ENCODE peak calls at places on chromosomes 4 and X, in ten cellular contexts. C, X, F, Z, H, L, D, G, I and K are unnamed samples.
A peak's percentile ranks its signal among the peaks of the same experiment; 100 is the strongest.

GRCh38 chr4:159010563-159011260 is 92.2 kb upstream of the RAPGEF2 start:
- DNase-seq in F (no peak), X (no peak), G (no peak), D (no peak), H (no peak), L (peak; percentile 99), I (no peak), C (no peak), Z (no peak), K (no peak)

GRCh38 chr4:7506572-7506971 is 71.8 kb upstream of the PSAPL1 start:
- DNase-seq in G (no peak), H (no peak), Z (no peak), I (no peak), F (no peak), D (no peak), X (no peak), C (no peak), L (no peak), K (no peak)

GRCh38 chr4:108881190-108881589 is 118.3 kb upstream of the ETNPPL start:
- DNase-seq in X (no peak), G (no peak), I (no peak), H (no peak), Z (no peak), L (no peak), D (no peak), C (no peak), F (no peak), K (no peak)

GRCh38 chrX:106457802-106458201 is 154.0 kb upstream of the RADX start:
- DNase-seq in D (no peak), H (no peak), L (no peak), C (no peak), F (no peak), Z (no peak), G (no peak), X (no peak), I (no peak), K (no peak)

GRCh38 chrX:121160987-121161386 is 113.6 kb downstream of the GLUD2 start:
- DNase-seq in C (no peak), L (no peak), X (no peak), I (no peak), F (no peak), H (no peak), G (no peak), Z (peak; percentile 11), D (no peak), K (no peak)

GRCh38 chr4:127782275-127783025 is at the start of gene HSPA4L:
- DNase-seq in H (peak; percentile 54), L (peak; percentile 90), Z (peak; percentile 67), X (no peak), G (peak; percentile 63), C (peak; percentile 73), F (peak; percentile 78), I (peak; percentile 93), D (peak; percentile 65), K (peak; percentile 12)

GRCh38 chrX:9781941-9782340 is 4.3 kb upstream of the SHROOM2 start:
- DNase-seq in F (no peak), G (no peak), I (no peak), X (no peak), C (no peak), D (no peak), L (no peak), Z (no peak), H (no peak), K (no peak)

GRCh38 chrX:45850197-45850774 is 649.6 kb upstream of the DIPK2B start:
- DNase-seq in Z (peak; percentile 2), D (peak; percentile 54), F (no peak), C (no peak), I (no peak), G (no peak), X (no peak), L (no peak), H (peak; percentile 35), K (no peak)

GRCh38 chr4:76879731-76880364 is 18.1 kb downstream of the SOWAHB start:
- DNase-seq in L (no peak), G (no peak), C (no peak), F (no peak), Z (no peak), H (no peak), I (no peak), X (no peak), D (no peak), K (no peak)

GRCh38 chr4:107824367-107825071 is at the start of gene SGMS2:
- DNase-seq in D (peak; percentile 90), I (peak; percentile 97), L (peak; percentile 44), Z (peak; percentile 60), C (peak; percentile 54), X (peak; percentile 57), H (peak; percentile 21), F (no peak), G (peak; percentile 61), K (peak; percentile 48)

GRCh38 chrX:56788229-56788628 is 59.2 kb downstream of the NBDY start:
- DNase-seq in C (no peak), D (no peak), G (no peak), I (no peak), H (no peak), Z (no peak), F (no peak), L (no peak), X (no peak), K (no peak)

GRCh38 chr4:167234388-167234881 is at the start of gene SPOCK3:
- DNase-seq in X (no peak), D (peak; percentile 17), Z (no peak), I (no peak), H (peak; percentile 45), C (peak; percentile 76), L (peak; percentile 34), F (no peak), G (peak; percentile 51), K (peak; percentile 37)

GRCh38 chr4:3729188-3729884 is 36.8 kb upstream of the ADRA2C start:
- DNase-seq in D (no peak), I (no peak), Z (no peak), H (no peak), L (no peak), X (no peak), G (no peak), F (peak; percentile 10), C (no peak), K (peak; percentile 96)

GRCh38 chr4:30720656-30721352 is 635 bp downstream of the PCDH7 start:
- DNase-seq in G (no peak), I (no peak), X (no peak), H (no peak), D (peak; percentile 11), L (peak; percentile 28), C (peak; percentile 60), Z (peak; percentile 37), F (no peak), K (peak; percentile 63)

GRCh38 chrX:135411893-135412292 is 9.9 kb upstream of the SMIM10L2A start:
- DNase-seq in D (no peak), G (no peak), X (no peak), C (no peak), L (no peak), H (no peak), I (no peak), F (no peak), Z (no peak), K (no peak)

GRCh38 chrX:136204571-136204970 is 46.6 kb downstream of the MAP7D3 start:
- DNase-seq in I (no peak), G (no peak), X (no peak), D (peak; percentile 8), Z (no peak), F (no peak), C (no peak), H (no peak), L (no peak), K (no peak)

GRCh38 chrX:109939498-109939897 is 63.4 kb upstream of the TMEM164 start:
- DNase-seq in X (no peak), G (no peak), F (no peak), C (no peak), Z (no peak), H (no peak), D (no peak), I (no peak), L (no peak), K (no peak)

GRCh38 chrX:119206203-119206602 is 29.9 kb upstream of the PGRMC1 start:
- DNase-seq in X (no peak), H (no peak), F (no peak), I (no peak), G (no peak), Z (no peak), C (no peak), L (no peak), D (no peak), K (no peak)

GRCh38 chr4:2261110-2261852 is 628 bp downstream of the MXD4 start:
- DNase-seq in I (no peak), D (peak; percentile 74), X (no peak), C (peak; percentile 68), Z (peak; percentile 86), H (peak; percentile 2), L (no peak), F (peak; percentile 65), G (peak; percentile 76), K (no peak)

GRCh38 chrX:153952373-153953026 is 8.1 kb upstream of the RENBP start:
- DNase-seq in G (no peak), X (no peak), F (no peak), L (no peak), C (no peak), I (no peak), Z (no peak), D (no peak), H (no peak), K (no peak)

GRCh38 chr4:107814758-107815552 is 9.8 kb upstream of the SGMS2 start:
- DNase-seq in F (no peak), I (no peak), X (no peak), G (no peak), H (no peak), D (no peak), Z (no peak), L (no peak), C (no peak), K (no peak)

GRCh38 chr4:130563185-130563890 is 1467.4 kb downstream of the C4orf33 start:
- DNase-seq in F (no peak), C (peak; percentile 71), Z (no peak), I (no peak), X (no peak), L (peak; percentile 60), H (peak; percentile 0), G (peak; percentile 53), D (no peak), K (no peak)

GRCh38 chrX:9749141-9749540 is 16.5 kb downstream of the GPR143 start:
- DNase-seq in D (no peak), Z (no peak), G (no peak), I (no peak), L (no peak), F (peak; percentile 10), X (no peak), C (no peak), H (no peak), K (no peak)

GRCh38 chrX:52923781-52924241 is 26.7 kb downstream of the FAM156B start:
- DNase-seq in C (no peak), L (no peak), D (no peak), Z (peak; percentile 10), I (no peak), F (peak; percentile 28), X (no peak), G (no peak), H (no peak), K (no peak)

GRCh38 chrX:129690435-129690834 is 35.7 kb upstream of the APLN start:
- DNase-seq in G (no peak), C (no peak), D (no peak), L (no peak), F (no peak), X (no peak), I (peak; percentile 66), H (no peak), Z (no peak), K (no peak)

GRCh38 chrX:39527045-39527444 is 570.7 kb downstream of the BCOR start:
- DNase-seq in G (no peak), Z (no peak), F (no peak), H (no peak), D (no peak), I (no peak), X (no peak), C (no peak), L (no peak), K (no peak)

GRCh38 chrX:38247051-38247450 is 26.4 kb upstream of the SRPX start:
- DNase-seq in X (no peak), C (no peak), Z (no peak), I (no peak), D (no peak), F (no peak), G (no peak), L (no peak), H (no peak), K (no peak)

GRCh38 chr4:175419120-175419774 is 392.8 kb downstream of the GPM6A start:
- DNase-seq in I (no peak), Z (no peak), D (no peak), X (no peak), L (no peak), G (no peak), F (no peak), H (no peak), C (no peak), K (no peak)